ENCODE peak calls at places on chromosomes 16 and 17, in four cellular contexts. U is tibial artery, K is K562, G is cardiac muscle cell. B is an unnamed sample.

GRCh38 chr16:67967183-67967955 is 1.1 kb downstream of the SLC12A4 start:
- DNase-seq in U (no peak), K (peak), G (no peak), B (peak)

GRCh38 chr17:78534492-78535284 is 42.5 kb downstream of the DNAH17 start:
- DNase-seq in U (no peak), K (no peak), G (no peak), B (no peak)

GRCh38 chr16:68504066-68504465 is 35.0 kb upstream of the ZFP90 start:
- DNase-seq in U (no peak), K (no peak), G (no peak), B (no peak)

GRCh38 chr17:80501739-80502577 is 25.6 kb upstream of the NPTX1 start:
- DNase-seq in U (no peak), K (no peak), G (peak), B (no peak)

GRCh38 chr16:410516-411178 is 9.0 kb downstream of the DECR2 start:
- DNase-seq in U (no peak), K (no peak), G (no peak), B (no peak)

GRCh38 chr17:65121916-65122821 is 15.0 kb upstream of the RGS9 start:
- DNase-seq in U (no peak), K (no peak), G (no peak), B (no peak)

GRCh38 chr17:47703191-47703591 is 9.2 kb downstream of the TBKBP1 start:
- DNase-seq in U (no peak), K (no peak), G (no peak), B (no peak)

GRCh38 chr16:16861546-16861945 is 482.6 kb downstream of the NPIPA7 start:
- DNase-seq in U (no peak), K (peak), G (peak), B (peak)

GRCh38 chr16:57668259-57668563 is at the start of gene ADGRG3:
- DNase-seq in U (no peak), K (no peak), G (no peak), B (no peak)

GRCh38 chr16:82506734-82507133 is 120.0 kb upstream of the CDH13 start:
- DNase-seq in U (no peak), K (no peak), G (no peak), B (peak)

GRCh38 chr17:30950669-30951399 is 20.0 kb upstream of the RNF135 start:
- DNase-seq in U (peak), K (no peak), G (peak), B (peak)

GRCh38 chr16:85105475-85105874 is 6.8 kb downstream of the CIBAR2 start:
- DNase-seq in U (no peak), K (no peak), G (no peak), B (no peak)

GRCh38 chr17:79746955-79747507 is 16.3 kb downstream of the ENPP7 start:
- DNase-seq in U (no peak), K (no peak), G (peak), B (no peak)

GRCh38 chr17:36017799-36018198 is at the start of gene CCL23:
- DNase-seq in U (no peak), K (no peak), G (no peak), B (no peak)

GRCh38 chr16:86874141-86874540 is 295.8 kb downstream of the FOXL1 start:
- DNase-seq in U (no peak), K (peak), G (peak), B (no peak)

GRCh38 chr17:78789663-78790181 is 7.6 kb upstream of the CYTH1 start:
- DNase-seq in U (peak), K (no peak), G (peak), B (peak)

DNA sequence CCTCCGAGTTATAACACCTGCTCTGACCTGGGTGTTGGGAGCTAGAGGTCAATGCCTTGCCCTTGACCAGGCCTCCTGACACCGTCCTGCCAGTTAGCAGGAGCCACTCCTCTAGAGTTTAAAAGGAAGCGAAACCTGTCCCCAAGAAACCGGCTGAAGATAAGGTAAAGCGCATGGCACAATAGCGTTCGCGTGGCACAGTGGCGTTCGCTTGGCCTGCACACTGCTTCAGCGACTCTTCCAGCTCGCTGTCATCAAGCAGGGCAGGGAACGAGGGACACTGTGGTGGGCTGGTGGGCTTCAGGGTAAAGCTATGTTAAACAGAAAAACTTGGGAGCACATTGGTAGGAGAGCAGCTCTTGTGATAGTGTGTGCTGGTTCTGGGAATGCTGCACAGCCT is 28.2 kb upstream of the ETV4 start:
- DNase-seq in U (no peak), K (no peak), G (no peak), B (no peak)
- TF ChIP-seq CTCF in U (no peak), K (no peak), G (no peak), B (no peak)

DNA sequence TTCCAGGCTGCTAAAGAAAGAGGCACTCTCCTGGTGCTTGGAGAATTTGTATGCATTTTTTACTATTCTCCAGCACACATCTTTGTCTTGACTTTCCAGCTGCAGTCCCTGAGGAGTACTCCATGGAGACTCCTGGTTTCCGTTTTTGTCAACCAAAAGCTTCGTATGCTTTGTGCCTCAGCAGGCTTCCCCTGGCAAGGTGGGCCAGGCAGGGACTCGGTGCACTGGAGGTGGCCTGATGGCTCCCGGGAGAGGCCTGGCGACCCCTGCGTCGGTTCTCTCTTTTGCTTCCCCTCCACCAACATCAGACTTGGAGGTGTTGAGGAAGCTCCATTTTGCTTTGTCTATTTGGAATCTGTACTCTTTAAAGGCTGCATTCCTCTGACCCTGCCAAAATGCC is 23.7 kb downstream of the CDK5R1 start:
- DNase-seq in U (no peak), K (no peak), G (no peak), B (no peak)
- H3K4me3 ChIP-seq in U (no peak), K (no peak), G (no peak), B (no peak)

GRCh38 chr17:75518983-75519540 is 2.7 kb downstream of the TSEN54 start:
- DNase-seq in U (no peak), K (no peak), G (no peak), B (no peak)
- TF ChIP-seq CTCF in U (no peak), K (no peak), G (no peak), B (no peak)

GRCh38 chr17:68753985-68754769 is 153.0 kb upstream of the FAM20A start:
- DNase-seq in U (no peak), K (no peak), G (no peak), B (no peak)
- H3K4me3 ChIP-seq in U (no peak), K (no peak), G (no peak), B (no peak)

GRCh38 chr16:49857423-49858181 is 1.7 kb upstream of the ZNF423 start:
- DNase-seq in U (peak), K (peak), G (peak), B (peak)

GRCh38 chr16:49855822-49856740 is at the start of gene ZNF423:
- DNase-seq in U (no peak), K (no peak), G (peak), B (no peak)

GRCh38 chr16:49855280-49855821 is 561 bp downstream of the ZNF423 start:
- DNase-seq in U (peak), K (peak), G (peak), B (peak)

GRCh38 chr16:49858200-49859129 is 2.6 kb upstream of the ZNF423 start:
- DNase-seq in U (peak), K (no peak), G (peak), B (no peak)

DNA sequence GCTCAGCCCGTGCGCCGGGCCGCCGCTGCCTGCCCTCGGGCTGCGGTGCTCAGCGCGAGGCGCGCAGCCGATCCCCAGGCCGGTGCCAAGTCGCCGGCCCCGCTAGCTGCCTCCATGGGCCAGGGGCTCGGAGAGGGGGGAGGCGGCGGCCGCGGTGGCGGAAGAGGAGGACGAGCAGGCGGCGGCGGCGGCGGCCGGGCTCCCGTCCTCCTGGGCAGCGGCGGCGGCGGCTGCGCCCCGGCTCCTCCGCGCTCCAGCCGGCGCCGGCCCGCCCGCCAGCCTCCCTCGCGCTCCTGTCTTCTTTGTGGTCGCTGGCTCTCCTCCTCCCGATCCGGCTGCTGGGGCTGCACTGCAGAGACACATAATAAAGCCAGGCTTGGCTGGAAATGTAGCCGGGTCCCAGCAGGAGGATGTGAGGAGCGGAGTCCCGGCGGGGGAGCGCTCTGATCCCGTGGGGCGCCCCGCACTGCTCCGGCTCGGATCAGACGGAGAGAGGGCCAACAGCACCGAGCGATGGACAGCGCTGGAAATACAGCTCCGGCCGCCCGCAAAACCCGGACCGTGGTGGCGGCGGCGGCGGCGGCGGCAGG is 924 bp upstream of the ZNF423 start:
- DNase-seq in U (peak), K (peak), G (peak), B (peak)
- TF ChIP-seq CTCF in U (peak), K (peak), G (peak), B (peak)

DNA sequence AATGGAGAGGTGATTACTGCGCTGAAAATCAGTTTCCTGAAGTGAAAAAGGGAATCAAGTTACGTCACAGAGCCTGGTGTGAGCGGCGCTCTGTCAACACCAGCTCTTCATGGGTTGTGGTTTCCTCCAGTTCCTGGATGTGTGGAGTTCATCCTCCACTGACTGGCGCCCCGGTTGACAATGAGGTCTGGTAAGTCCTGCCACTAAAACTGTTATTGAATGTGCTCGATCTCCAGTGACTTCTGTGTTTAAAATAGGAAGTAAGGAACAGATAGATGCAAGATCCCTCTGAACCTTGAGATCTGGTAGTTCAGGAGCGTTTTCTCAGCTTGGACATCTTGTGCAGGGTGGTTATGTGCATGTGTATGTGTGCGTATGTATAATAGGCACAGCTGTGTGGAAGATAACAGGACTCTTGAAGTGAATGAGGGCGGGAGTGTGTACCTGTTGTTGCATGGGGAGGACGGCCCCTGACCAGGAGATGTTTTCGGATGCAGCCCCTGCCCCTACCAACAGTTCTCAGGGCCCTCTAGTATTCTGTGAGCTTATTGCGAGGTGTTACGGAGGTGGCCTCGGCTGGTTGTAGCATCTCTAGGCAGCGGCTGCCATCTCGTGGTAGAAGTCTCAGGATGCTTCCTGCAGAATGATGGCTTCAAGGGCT is 22.0 kb upstream of the GOT2 start:
- DNase-seq in U (peak), K (peak), G (peak), B (peak)
- H3K4me3 ChIP-seq in U (no peak), K (no peak), G (no peak), B (no peak)

DNA sequence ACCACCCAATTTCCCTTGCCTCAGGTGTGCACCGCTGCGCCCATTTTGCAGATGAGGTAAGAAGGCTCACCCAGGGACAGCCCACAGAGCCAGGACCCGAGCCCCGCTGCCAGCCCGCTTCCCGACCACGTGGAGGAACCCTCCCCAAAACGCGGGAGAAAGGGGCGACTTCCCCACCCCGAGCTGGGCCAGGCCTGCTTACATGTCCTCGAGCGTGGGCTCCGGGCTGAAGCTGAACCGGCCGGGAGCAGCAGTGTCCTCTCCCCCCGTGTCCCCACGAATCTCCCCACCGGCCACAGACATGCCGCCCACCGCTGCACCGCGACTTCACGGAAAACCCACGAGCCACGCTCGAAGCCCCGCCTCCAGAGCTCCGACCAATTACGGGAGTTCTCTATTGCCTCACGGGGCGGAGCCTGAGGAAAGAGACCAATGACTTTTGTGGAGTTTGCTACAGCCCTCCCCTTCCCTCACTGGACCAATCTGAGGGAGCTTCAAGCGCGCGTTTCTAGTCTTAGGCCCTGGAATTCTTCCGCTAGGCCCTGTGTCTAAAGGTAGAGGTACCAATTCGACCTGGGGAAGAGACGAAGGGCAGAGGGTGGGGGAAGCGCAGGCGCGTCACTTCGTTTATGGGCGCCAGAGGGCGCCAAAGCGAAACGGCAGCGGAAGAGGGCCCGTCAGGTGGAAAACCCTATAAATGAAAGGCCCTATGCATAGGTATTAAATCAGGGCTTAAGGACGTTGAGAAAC is at the start of gene DCTPP1:
- DNase-seq in U (peak), K (peak), G (peak), B (peak)
- TF ChIP-seq CTCF in U (peak), K (peak), G (peak), B (peak)

DNA sequence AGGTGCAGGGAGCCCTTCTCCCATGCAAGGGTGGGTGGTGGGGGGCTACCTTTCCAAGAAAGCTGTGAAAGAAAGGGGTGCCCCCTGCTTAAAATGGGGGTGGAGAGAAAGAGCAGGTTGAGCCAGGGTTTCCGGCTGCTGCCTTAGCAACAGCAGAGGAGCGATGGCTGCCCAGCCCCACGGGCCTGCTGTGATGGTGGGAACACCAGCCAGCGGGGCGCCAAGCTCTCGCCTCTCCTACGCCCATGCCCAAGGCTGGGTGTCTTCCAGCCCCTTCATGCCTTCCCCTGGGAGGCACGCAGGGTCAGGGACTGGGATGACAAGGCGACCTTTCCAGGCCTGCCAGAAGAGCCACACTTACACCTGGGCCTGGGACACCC is 3.0 kb downstream of the FMNL1 start:
- DNase-seq in U (no peak), K (no peak), G (no peak), B (no peak)
- H3K4me3 ChIP-seq in U (no peak), K (no peak), G (no peak), B (no peak)

GRCh38 chr17:15262291-15263205 is 2.6 kb downstream of the PMP22 start:
- DNase-seq in U (peak), K (peak), G (peak), B (peak)
- TF ChIP-seq CTCF in U (no peak), K (peak), G (peak), B (peak)